ENCODE peak calls at places on chromosome 22, in four cellular contexts. One of them, this sample, is unnamed.

GRCh38 chr22:20771918-20772625 is 1.8 kb upstream of the SERPIND1 start:
- DNase-seq in HL-60: no peak
- DNase-seq in HepG2: peak; percentile 70
- DNase-seq in breast epithelium: no peak
- DNase-seq in this sample: no peak

GRCh38 chr22:23401111-23401909 is 178.8 kb downstream of the IGLL1 start:
- DNase-seq in HL-60: no peak
- DNase-seq in HepG2: no peak
- DNase-seq in breast epithelium: peak; percentile 53
- DNase-seq in this sample: no peak

GRCh38 chr22:40541300-40541699 is 95.2 kb downstream of the MRTFA start:
- DNase-seq in HL-60: no peak
- DNase-seq in HepG2: no peak
- DNase-seq in breast epithelium: no peak
- DNase-seq in this sample: no peak

GRCh38 chr22:40407831-40408717 is 37.7 kb downstream of the SGSM3 start:
- DNase-seq in HL-60: no peak
- DNase-seq in HepG2: no peak
- DNase-seq in breast epithelium: no peak
- DNase-seq in this sample: no peak

GRCh38 chr22:20025401-20026203 is 4.7 kb downstream of the TANGO2 start:
- DNase-seq in HL-60: no peak
- DNase-seq in HepG2: no peak
- DNase-seq in breast epithelium: no peak
- DNase-seq in this sample: no peak

GRCh38 chr22:48781391-48781790 is 1046.3 kb downstream of the BRD1 start:
- DNase-seq in HL-60: no peak
- DNase-seq in HepG2: no peak
- DNase-seq in breast epithelium: no peak
- DNase-seq in this sample: no peak

GRCh38 chr22:20741634-20742581 is 32.0 kb upstream of the SERPIND1 start:
- DNase-seq in HL-60: peak; percentile 40
- DNase-seq in HepG2: peak; percentile 44
- DNase-seq in breast epithelium: no peak
- DNase-seq in this sample: no peak

GRCh38 chr22:46547883-46548244 is 10.4 kb upstream of the CELSR1 start:
- DNase-seq in HL-60: no peak
- DNase-seq in HepG2: peak; percentile 58
- DNase-seq in breast epithelium: peak; percentile 62
- DNase-seq in this sample: no peak

GRCh38 chr22:27593378-27593777 is 208.2 kb downstream of the MN1 start:
- DNase-seq in HL-60: no peak
- DNase-seq in HepG2: no peak
- DNase-seq in breast epithelium: no peak
- DNase-seq in this sample: no peak

GRCh38 chr22:48742191-48742555 is 1085.5 kb downstream of the BRD1 start:
- DNase-seq in HL-60: no peak
- DNase-seq in HepG2: no peak
- DNase-seq in breast epithelium: no peak
- DNase-seq in this sample: no peak

GRCh38 chr22:27509132-27509920 is 292.2 kb downstream of the MN1 start:
- DNase-seq in HL-60: no peak
- DNase-seq in HepG2: no peak
- DNase-seq in breast epithelium: no peak
- DNase-seq in this sample: no peak

GRCh38 chr22:27422442-27422841 is 379.1 kb downstream of the MN1 start:
- DNase-seq in HL-60: no peak
- DNase-seq in HepG2: no peak
- DNase-seq in breast epithelium: no peak
- DNase-seq in this sample: peak; percentile 58

GRCh38 chr22:20550851-20551744 is 43.7 kb downstream of the MED15 start:
- DNase-seq in HL-60: no peak
- DNase-seq in HepG2: no peak
- DNase-seq in breast epithelium: peak; percentile 41
- DNase-seq in this sample: no peak

GRCh38 chr22:39489094-39490068 is 12.7 kb upstream of the MIEF1 start:
- DNase-seq in HL-60: peak; percentile 15
- DNase-seq in HepG2: no peak
- DNase-seq in breast epithelium: no peak
- DNase-seq in this sample: no peak

GRCh38 chr22:48167238-48167637 is 1404.8 kb downstream of the TBC1D22A start:
- DNase-seq in HL-60: no peak
- DNase-seq in HepG2: no peak
- DNase-seq in breast epithelium: no peak
- DNase-seq in this sample: no peak

GRCh38 chr22:48098243-48098935 is 1335.9 kb downstream of the TBC1D22A start:
- DNase-seq in HL-60: peak; percentile 42
- DNase-seq in HepG2: no peak
- DNase-seq in breast epithelium: no peak
- DNase-seq in this sample: no peak

GRCh38 chr22:46783721-46784120 is 21.3 kb downstream of the TBC1D22A start:
- DNase-seq in HL-60: no peak
- DNase-seq in HepG2: no peak
- DNase-seq in breast epithelium: no peak
- DNase-seq in this sample: no peak

GRCh38 chr22:36211237-36211881 is 9.8 kb upstream of the APOL4 start:
- DNase-seq in HL-60: peak; percentile 91
- DNase-seq in HepG2: no peak
- DNase-seq in breast epithelium: no peak
- DNase-seq in this sample: no peak

GRCh38 chr22:33756508-33756949 is 163.7 kb downstream of the LARGE1 start:
- DNase-seq in HL-60: no peak
- DNase-seq in HepG2: no peak
- DNase-seq in breast epithelium: no peak
- DNase-seq in this sample: no peak

GRCh38 chr22:18000441-18001039 is 23.8 kb downstream of the MICAL3 start:
- DNase-seq in HL-60: no peak
- DNase-seq in HepG2: no peak
- DNase-seq in breast epithelium: no peak
- DNase-seq in this sample: peak; percentile 18

GRCh38 chr22:31659246-31659645 is 2.8 kb downstream of the PISD start:
- DNase-seq in HL-60: no peak
- DNase-seq in HepG2: no peak
- DNase-seq in breast epithelium: no peak
- DNase-seq in this sample: no peak

GRCh38 chr22:36929621-36930020 is 16.2 kb downstream of the CSF2RB start:
- DNase-seq in HL-60: no peak
- DNase-seq in HepG2: no peak
- DNase-seq in breast epithelium: no peak
- DNase-seq in this sample: no peak

GRCh38 chr22:30694638-30695350 is at the start of gene OSBP2:
- DNase-seq in HL-60: no peak
- DNase-seq in HepG2: no peak
- DNase-seq in breast epithelium: no peak
- DNase-seq in this sample: peak; percentile 24

GRCh38 chr22:30855677-30856518 is 112.7 kb downstream of the MORC2 start:
- DNase-seq in HL-60: no peak
- DNase-seq in HepG2: no peak
- DNase-seq in breast epithelium: no peak
- DNase-seq in this sample: no peak

DNA sequence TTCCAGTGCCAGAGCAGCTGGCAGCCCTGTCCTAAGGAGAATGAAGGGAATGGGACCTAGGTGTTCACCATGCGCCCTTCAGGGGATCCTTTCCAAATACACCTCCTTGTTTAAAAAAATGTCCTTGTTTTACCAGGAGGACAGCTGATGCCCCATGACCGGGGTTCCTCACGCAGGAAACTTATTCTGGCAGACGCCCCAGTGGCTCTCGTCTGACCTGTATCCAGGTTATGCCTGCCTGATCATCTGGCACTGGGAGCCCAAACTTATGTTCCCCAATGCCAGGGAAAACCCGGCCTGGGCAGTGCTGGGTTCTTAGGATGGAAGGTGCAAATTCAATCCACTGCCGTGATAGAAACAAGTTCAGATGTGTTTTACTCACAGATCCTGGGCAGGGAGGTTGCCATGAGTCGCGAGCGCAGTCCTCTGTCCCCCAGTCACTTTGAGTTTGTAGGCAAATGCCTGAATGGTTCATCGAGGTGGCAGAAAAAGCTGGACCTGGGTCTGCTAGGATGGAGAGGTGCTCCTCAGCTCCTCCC is 31.5 kb downstream of the MOV10L1 start:
- DNase-seq in HL-60: no peak
- DNase-seq in HepG2: no peak
- DNase-seq in breast epithelium: no peak
- DNase-seq in this sample: no peak
- TF ChIP-seq POLR2AphosphoS5 in HL-60: no peak
- TF ChIP-seq POLR2AphosphoS5 in HepG2: no peak
- TF ChIP-seq POLR2AphosphoS5 in breast epithelium: no peak
- TF ChIP-seq POLR2AphosphoS5 in this sample: no peak

GRCh38 chr22:37931893-37932389 is 21.5 kb downstream of the C22orf23 start:
- DNase-seq in HL-60: no peak
- DNase-seq in HepG2: no peak
- DNase-seq in breast epithelium: no peak
- DNase-seq in this sample: no peak
- TF ChIP-seq POLR2AphosphoS5 in HL-60: no peak
- TF ChIP-seq POLR2AphosphoS5 in HepG2: no peak
- TF ChIP-seq POLR2AphosphoS5 in breast epithelium: no peak
- TF ChIP-seq POLR2AphosphoS5 in this sample: no peak

DNA sequence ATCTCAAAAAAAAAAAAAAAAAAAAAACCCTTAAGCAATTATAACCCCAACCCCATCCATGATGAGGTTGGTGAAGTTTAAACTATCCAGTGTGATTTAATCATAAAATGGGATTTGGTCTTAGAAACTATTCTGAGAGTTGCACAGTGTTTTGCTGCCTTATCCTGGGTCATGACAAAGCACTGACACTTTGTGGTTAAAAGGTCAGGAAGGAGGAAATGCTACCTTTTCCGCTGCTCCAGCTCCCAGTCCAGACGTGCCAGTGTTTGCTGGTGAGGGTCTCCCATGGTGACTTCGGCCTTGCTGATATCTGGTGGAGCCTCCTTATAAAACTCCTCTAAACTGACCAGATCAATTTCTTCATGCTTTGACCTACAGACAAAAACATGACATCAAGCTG is 14.5 kb downstream of the THOC5 start:
- DNase-seq in HL-60: no peak
- DNase-seq in HepG2: no peak
- DNase-seq in breast epithelium: no peak
- DNase-seq in this sample: no peak
- TF ChIP-seq POLR2AphosphoS5 in HL-60: no peak
- TF ChIP-seq POLR2AphosphoS5 in HepG2: no peak
- TF ChIP-seq POLR2AphosphoS5 in breast epithelium: no peak
- TF ChIP-seq POLR2AphosphoS5 in this sample: no peak

DNA sequence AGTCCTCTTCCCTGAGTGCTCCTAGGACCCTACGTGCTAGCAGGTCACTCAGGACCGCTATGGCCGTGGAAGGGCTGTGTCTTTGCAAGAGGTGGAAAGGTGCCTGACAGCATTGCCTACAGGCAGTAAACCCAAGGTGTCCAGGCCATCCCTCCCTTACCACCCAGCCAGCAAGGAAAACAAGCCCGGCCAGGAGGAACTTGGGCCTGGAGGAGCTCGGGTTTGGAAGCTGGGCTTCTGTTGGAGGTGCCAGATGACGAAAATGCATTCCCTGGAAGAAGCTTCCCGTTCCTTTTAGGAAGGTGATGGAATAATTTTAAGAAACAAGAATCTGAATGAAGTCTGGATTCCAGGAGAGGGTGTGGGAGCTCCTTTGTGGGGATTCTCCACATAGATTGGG is 23.6 kb downstream of the FBLN1 start:
- DNase-seq in HL-60: no peak
- DNase-seq in HepG2: no peak
- DNase-seq in breast epithelium: no peak
- DNase-seq in this sample: no peak
- TF ChIP-seq POLR2AphosphoS5 in HL-60: no peak
- TF ChIP-seq POLR2AphosphoS5 in HepG2: no peak
- TF ChIP-seq POLR2AphosphoS5 in breast epithelium: no peak
- TF ChIP-seq POLR2AphosphoS5 in this sample: no peak

DNA sequence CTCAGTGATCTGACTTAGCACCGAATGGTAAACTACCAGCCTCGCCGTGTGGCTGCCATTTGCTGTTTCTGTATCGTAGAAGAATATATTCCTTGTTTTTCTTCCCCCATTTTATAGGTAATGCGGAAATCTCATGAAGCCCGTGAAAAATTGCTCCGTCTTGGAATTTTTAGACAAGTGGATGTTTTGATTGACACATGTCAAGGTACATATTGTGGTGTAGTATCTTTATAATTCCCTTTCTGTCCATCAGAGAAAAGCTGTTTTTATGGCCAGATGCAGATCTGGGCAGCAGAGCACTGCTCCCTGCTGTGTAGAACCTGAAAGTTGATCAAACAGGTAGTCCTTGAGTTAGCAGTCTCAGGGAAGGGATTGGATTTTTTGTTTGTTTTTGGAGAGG is 13.4 kb downstream of the SAMM50 start:
- DNase-seq in HL-60: no peak
- DNase-seq in HepG2: no peak
- DNase-seq in breast epithelium: no peak
- DNase-seq in this sample: no peak
- TF ChIP-seq POLR2AphosphoS5 in HL-60: no peak
- TF ChIP-seq POLR2AphosphoS5 in HepG2: no peak
- TF ChIP-seq POLR2AphosphoS5 in breast epithelium: no peak
- TF ChIP-seq POLR2AphosphoS5 in this sample: no peak

DNA sequence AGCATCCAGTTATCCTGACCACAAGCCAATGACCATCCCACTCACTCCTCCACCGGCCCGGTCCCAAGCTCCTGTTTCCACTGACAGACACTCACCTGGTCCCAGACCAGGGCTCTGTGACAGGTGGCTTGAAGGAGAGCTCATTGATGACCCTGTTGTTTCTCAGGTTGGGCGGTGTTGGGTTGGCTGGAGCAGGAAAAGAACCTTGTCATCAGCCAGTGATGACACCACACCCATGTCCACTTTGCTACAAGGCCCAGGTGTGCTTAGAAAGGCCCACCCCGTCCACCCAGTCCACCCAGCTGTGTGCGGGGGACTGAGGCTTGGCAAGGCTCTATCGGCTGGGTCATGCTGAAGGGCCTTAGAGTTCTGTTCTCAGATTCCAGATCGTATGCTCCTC is 42.9 kb downstream of the GAB4 start:
- DNase-seq in HL-60: no peak
- DNase-seq in HepG2: no peak
- DNase-seq in breast epithelium: no peak
- DNase-seq in this sample: no peak
- TF ChIP-seq POLR2AphosphoS5 in HL-60: no peak
- TF ChIP-seq POLR2AphosphoS5 in HepG2: no peak
- TF ChIP-seq POLR2AphosphoS5 in breast epithelium: no peak
- TF ChIP-seq POLR2AphosphoS5 in this sample: no peak

GRCh38 chr22:25966448-25966913 is 202.8 kb upstream of the SEZ6L start:
- DNase-seq in HL-60: no peak
- DNase-seq in HepG2: no peak
- DNase-seq in breast epithelium: no peak
- DNase-seq in this sample: no peak
- TF ChIP-seq POLR2AphosphoS5 in HL-60: no peak
- TF ChIP-seq POLR2AphosphoS5 in HepG2: no peak
- TF ChIP-seq POLR2AphosphoS5 in breast epithelium: no peak
- TF ChIP-seq POLR2AphosphoS5 in this sample: no peak

GRCh38 chr22:41555325-41555724 is 5.5 kb upstream of the CSDC2 start:
- DNase-seq in HL-60: no peak
- DNase-seq in HepG2: no peak
- DNase-seq in breast epithelium: no peak
- DNase-seq in this sample: no peak
- TF ChIP-seq POLR2AphosphoS5 in HL-60: no peak
- TF ChIP-seq POLR2AphosphoS5 in HepG2: no peak
- TF ChIP-seq POLR2AphosphoS5 in breast epithelium: no peak
- TF ChIP-seq POLR2AphosphoS5 in this sample: no peak